ENCODE peak calls at places on chromosomes 12 and 14, in eight cellular contexts. L is fibroblast of the aortic adventitia, G is fibroblast of mammary gland, H is RWPE1, T is neural progenitor cell, V is lower lobe of right lung, I is H54, U is bronchial epithelial cell. O is an unnamed sample.

GRCh38 chr12:52767020-52767379 is 10.1 kb downstream of the KRT76 start:
- DNase-seq in L (no peak), G (no peak), H (no peak), T (no peak), V (no peak), I (no peak), U (no peak), O (no peak)

GRCh38 chr14:23578560-23579310 is at the start of gene JPH4:
- DNase-seq in L (no peak), G (no peak), H (no peak), T (peak; percentile 79), V (no peak), I (peak; percentile 42), U (no peak), O (no peak)

GRCh38 chr14:102029956-102030355 is 56.9 kb downstream of the HSP90AA1 start:
- DNase-seq in L (peak; percentile 37), G (peak; percentile 33), H (no peak), T (no peak), V (no peak), I (peak; percentile 27), U (no peak), O (no peak)

GRCh38 chr12:32030676-32031075 is 71.5 kb downstream of the RESF1 start:
- DNase-seq in L (no peak), G (no peak), H (no peak), T (no peak), V (no peak), I (no peak), U (no peak), O (no peak)

GRCh38 chr12:51871126-51871525 is 16.8 kb upstream of the ANKRD33 start:
- DNase-seq in L (no peak), G (no peak), H (no peak), T (no peak), V (peak; percentile 77), I (no peak), U (no peak), O (no peak)

GRCh38 chr14:86654558-86655184 is 1124.7 kb downstream of the FLRT2 start:
- DNase-seq in L (peak; percentile 27), G (peak; percentile 57), H (peak; percentile 24), T (peak; percentile 81), V (peak; percentile 55), I (no peak), U (peak; percentile 13), O (peak; percentile 66)

GRCh38 chr14:33364536-33364935 is 425.9 kb downstream of the NPAS3 start:
- DNase-seq in L (no peak), G (no peak), H (no peak), T (peak; percentile 65), V (no peak), I (no peak), U (no peak), O (no peak)

GRCh38 chr12:87816186-87816585 is 213.0 kb downstream of the C12orf50 start:
- DNase-seq in L (peak; percentile 62), G (peak; percentile 24), H (no peak), T (no peak), V (no peak), I (no peak), U (no peak), O (peak; percentile 57)

GRCh38 chr14:23070262-23071129 is 13.2 kb upstream of the CDH24 start:
- DNase-seq in L (no peak), G (no peak), H (no peak), T (no peak), V (no peak), I (no peak), U (no peak), O (no peak)

GRCh38 chr12:131901431-131902331 is 7.3 kb downstream of the ULK1 start:
- DNase-seq in L (no peak), G (no peak), H (peak; percentile 46), T (no peak), V (peak; percentile 59), I (no peak), U (no peak), O (no peak)

GRCh38 chr14:38171197-38171596 is 36.5 kb upstream of the SSTR1 start:
- DNase-seq in L (no peak), G (peak; percentile 39), H (peak; percentile 6), T (no peak), V (peak; percentile 39), I (no peak), U (peak; percentile 38), O (no peak)

GRCh38 chr12:54759751-54760150 is 94.6 kb upstream of the MUCL1 start:
- DNase-seq in L (peak; percentile 22), G (peak; percentile 36), H (no peak), T (peak; percentile 82), V (no peak), I (peak; percentile 7), U (peak; percentile 51), O (peak; percentile 26)

GRCh38 chr14:73358187-73358586 is 100.2 kb downstream of the NUMB start:
- DNase-seq in L (no peak), G (no peak), H (no peak), T (no peak), V (no peak), I (no peak), U (no peak), O (no peak)

GRCh38 chr12:124326104-124326503 is 31.2 kb downstream of the RFLNA start:
- DNase-seq in L (no peak), G (no peak), H (no peak), T (no peak), V (no peak), I (no peak), U (no peak), O (no peak)

GRCh38 chr12:113932411-113933196 is 33.5 kb downstream of the RBM19 start:
- DNase-seq in L (peak; percentile 61), G (peak; percentile 69), H (no peak), T (peak; percentile 73), V (no peak), I (no peak), U (no peak), O (peak; percentile 64)

GRCh38 chr12:121162384-121162783 is 29.7 kb downstream of the P2RX7 start:
- DNase-seq in L (no peak), G (no peak), H (no peak), T (no peak), V (no peak), I (no peak), U (no peak), O (no peak)

GRCh38 chr12:12759234-12759915 is 26.1 kb upstream of the APOLD1 start:
- DNase-seq in L (no peak), G (no peak), H (no peak), T (no peak), V (no peak), I (no peak), U (no peak), O (no peak)

GRCh38 chr12:113833422-113833821 is 132.7 kb downstream of the RBM19 start:
- DNase-seq in L (no peak), G (no peak), H (no peak), T (no peak), V (no peak), I (no peak), U (no peak), O (no peak)

GRCh38 chr12:57239587-57240068 is 10.1 kb downstream of the SHMT2 start:
- DNase-seq in L (no peak), G (no peak), H (no peak), T (no peak), V (no peak), I (no peak), U (no peak), O (no peak)

GRCh38 chr14:30983858-30984257 is 41.6 kb upstream of the AP4S1 start:
- DNase-seq in L (no peak), G (no peak), H (no peak), T (no peak), V (no peak), I (no peak), U (no peak), O (no peak)

GRCh38 chr14:89578048-89578619 is 161.1 kb upstream of the FOXN3 start:
- DNase-seq in L (peak; percentile 25), G (peak; percentile 35), H (no peak), T (no peak), V (no peak), I (no peak), U (no peak), O (peak; percentile 27)

GRCh38 chr12:104680070-104680469 is 223.3 kb downstream of the CHST11 start:
- DNase-seq in L (no peak), G (no peak), H (no peak), T (peak; percentile 23), V (no peak), I (no peak), U (no peak), O (no peak)

GRCh38 chr12:59668678-59669077 is 72.8 kb downstream of the SLC16A7 start:
- DNase-seq in L (no peak), G (no peak), H (no peak), T (no peak), V (no peak), I (no peak), U (no peak), O (no peak)

GRCh38 chr12:120496353-120497340 is 734 bp downstream of the DYNLL1 start:
- DNase-seq in L (peak; percentile 48), G (peak; percentile 65), H (peak; percentile 60), T (peak; percentile 84), V (peak; percentile 79), I (no peak), U (peak; percentile 37), O (peak; percentile 67)

GRCh38 chr12:11885261-11886038 is 185.3 kb upstream of the BCL2L14 start:
- DNase-seq in L (peak; percentile 7), G (peak; percentile 31), H (peak; percentile 82), T (no peak), V (no peak), I (peak; percentile 20), U (peak; percentile 94), O (peak; percentile 81)

GRCh38 chr14:57725399-57726077 is 140.4 kb downstream of the SLC35F4 start:
- DNase-seq in L (peak; percentile 35), G (peak; percentile 84), H (peak; percentile 27), T (no peak), V (no peak), I (no peak), U (peak; percentile 94), O (peak; percentile 77)

GRCh38 chr12:131368073-131369071 is 342.5 kb upstream of the SFSWAP start:
- DNase-seq in L (no peak), G (no peak), H (no peak), T (no peak), V (peak; percentile 28), I (no peak), U (no peak), O (no peak)

GRCh38 chr12:109879332-109880048 is 851 bp downstream of the GLTP start:
- DNase-seq in L (peak; percentile 26), G (peak; percentile 9), H (no peak), T (peak; percentile 32), V (no peak), I (no peak), U (peak; percentile 17), O (peak; percentile 24)

GRCh38 chr12:65673732-65674131 is 150.6 kb upstream of the HMGA2 start:
- DNase-seq in L (peak; percentile 71), G (peak; percentile 58), H (no peak), T (no peak), V (no peak), I (no peak), U (peak; percentile 55), O (peak; percentile 59)

GRCh38 chr12:105231396-105231795 is 4.6 kb downstream of the APPL2 start:
- DNase-seq in L (no peak), G (no peak), H (no peak), T (no peak), V (no peak), I (no peak), U (no peak), O (no peak)

GRCh38 chr12:9615420-9616135 is 7.9 kb upstream of the KLRB1 start:
- DNase-seq in L (no peak), G (no peak), H (no peak), T (no peak), V (no peak), I (no peak), U (no peak), O (no peak)

GRCh38 chr12:51898937-51899336 is 8.4 kb upstream of the ACVRL1 start:
- DNase-seq in L (no peak), G (peak; percentile 83), H (no peak), T (no peak), V (no peak), I (peak; percentile 40), U (no peak), O (peak; percentile 67)

GRCh38 chr12:88693837-88694445 is 113.7 kb upstream of the KITLG start:
- DNase-seq in L (no peak), G (peak; percentile 49), H (no peak), T (no peak), V (no peak), I (no peak), U (peak; percentile 76), O (no peak)

GRCh38 chr14:63544641-63545234 is 1.6 kb upstream of the PPP2R5E start:
- DNase-seq in L (peak; percentile 63), G (peak; percentile 56), H (peak; percentile 15), T (no peak), V (no peak), I (no peak), U (no peak), O (peak; percentile 55)